ENCODE peak calls at places on chromosomes 11 and 22, in six cellular contexts. Y, Z, S, B, U and W are unnamed samples.
A peak's percentile ranks its signal among the peaks of the same experiment; 100 is the strongest.

GRCh38 chr22:50086526-50086925 is 1.3 kb upstream of the MLC1 start:
- DNase-seq in Y (no peak), U (peak; percentile 65), B (no peak), S (peak; percentile 82), Z (no peak), W (no peak)

GRCh38 chr11:34632105-34632780 is 11.3 kb downstream of the EHF start:
- DNase-seq in U (peak; percentile 24), Z (no peak), B (no peak), Y (no peak), S (no peak), W (no peak)

GRCh38 chr22:24436553-24436952 is 9.2 kb downstream of the ADORA2A start:
- DNase-seq in Z (no peak), Y (no peak), S (no peak), B (no peak), U (no peak), W (no peak)

GRCh38 chr11:196786-197731 is 4.2 kb downstream of the SCGB1C1 start:
- DNase-seq in Y (no peak), S (no peak), U (no peak), Z (peak; percentile 72), B (no peak), W (no peak)

GRCh38 chr11:109363682-109364081 is 58.3 kb upstream of the C11orf87 start:
- DNase-seq in S (no peak), U (no peak), Z (no peak), Y (no peak), B (no peak), W (no peak)

GRCh38 chr11:18046116-18046777 is at the start of gene TPH1:
- DNase-seq in S (peak; percentile 74), B (peak; percentile 64), Z (peak; percentile 86), U (peak; percentile 3), Y (no peak), W (peak; percentile 1)

GRCh38 chr11:117649656-117650055 is 147.4 kb downstream of the DSCAML1 start:
- DNase-seq in S (no peak), Y (no peak), U (no peak), Z (no peak), B (no peak), W (no peak)

GRCh38 chr11:63839508-63840355 is 822 bp downstream of the MARK2 start:
- DNase-seq in S (no peak), Y (no peak), Z (peak; percentile 80), B (no peak), U (no peak), W (no peak)

GRCh38 chr22:49971232-49972162 is 10.9 kb downstream of the PIM3 start:
- DNase-seq in Z (peak; percentile 94), U (no peak), S (peak; percentile 72), B (no peak), Y (peak; percentile 73), W (peak; percentile 21)

GRCh38 chr11:124454552-124454951 is 9.1 kb upstream of the OR8B8 start:
- DNase-seq in U (no peak), S (peak; percentile 2), Z (no peak), Y (no peak), B (no peak), W (no peak)

GRCh38 chr11:119316017-119316728 is 757 bp downstream of the MCAM start:
- DNase-seq in Y (no peak), U (no peak), Z (peak; percentile 97), S (no peak), B (no peak), W (no peak)

GRCh38 chr11:47204633-47204989 is 10.2 kb upstream of the DDB2 start:
- DNase-seq in S (peak; percentile 73), B (peak; percentile 87), Y (no peak), Z (no peak), U (peak; percentile 58), W (no peak)

GRCh38 chr11:71206186-71206585 is 46.2 kb downstream of the SHANK2 start:
- DNase-seq in B (no peak), Y (no peak), S (peak; percentile 54), Z (peak; percentile 9), U (no peak), W (no peak)

GRCh38 chr11:71248251-71248570 is 4.2 kb downstream of the SHANK2 start:
- DNase-seq in Y (no peak), U (no peak), B (no peak), S (no peak), Z (no peak), W (no peak)

GRCh38 chr11:67406969-67407699 is 3.3 kb downstream of the TBC1D10C start:
- DNase-seq in S (no peak), B (no peak), U (no peak), Y (no peak), Z (peak; percentile 69), W (no peak)

GRCh38 chr11:66493124-66493523 is 12.9 kb downstream of the DPP3 start:
- DNase-seq in U (no peak), Z (no peak), B (no peak), Y (no peak), S (no peak), W (no peak)

GRCh38 chr11:27427183-27427980 is 45.2 kb downstream of the LGR4 start:
- DNase-seq in Z (no peak), B (peak; percentile 59), Y (no peak), U (no peak), S (peak; percentile 58), W (no peak)

GRCh38 chr22:47122441-47123000 is 360.1 kb downstream of the TBC1D22A start:
- DNase-seq in Z (peak; percentile 33), B (no peak), S (no peak), U (no peak), Y (no peak), W (no peak)

GRCh38 chr11:48167380-48167779 is 49.2 kb upstream of the OR4B1 start:
- DNase-seq in B (no peak), S (no peak), Z (no peak), U (no peak), Y (no peak), W (no peak)

GRCh38 chr11:124082371-124082770 is 32.9 kb upstream of the VWA5A start:
- DNase-seq in B (peak; percentile 29), Y (no peak), S (no peak), Z (no peak), U (no peak), W (no peak)

GRCh38 chr22:37069319-37069718 is 17.8 kb downstream of the KCTD17 start:
- DNase-seq in U (no peak), Z (no peak), B (no peak), Y (no peak), S (no peak), W (no peak)

GRCh38 chr11:63832336-63832735 is 6.6 kb upstream of the MARK2 start:
- DNase-seq in Y (no peak), Z (peak; percentile 64), B (no peak), U (no peak), S (no peak), W (no peak)

GRCh38 chr11:124865181-124865901 is at the start of gene ROBO3:
- DNase-seq in Z (no peak), U (no peak), Y (no peak), B (no peak), S (no peak), W (no peak)

GRCh38 chr11:6655020-6655789 is 404 bp downstream of the DCHS1 start:
- DNase-seq in B (no peak), S (peak; percentile 26), Z (peak; percentile 87), Y (no peak), U (no peak), W (no peak)

GRCh38 chr11:74024630-74025029 is 15.7 kb upstream of the UCP3 start:
- DNase-seq in Y (no peak), S (peak; percentile 93), B (peak; percentile 66), U (peak; percentile 87), Z (peak; percentile 91), W (no peak)

GRCh38 chr11:58316142-58316541 is 42.7 kb downstream of the OR5B17 start:
- DNase-seq in B (peak; percentile 87), Z (no peak), U (peak; percentile 26), S (no peak), Y (no peak), W (no peak)